ENCODE peak calls at places on chromosomes 2 and 18, in nine cellular contexts. L is cardiac fibroblast, N is thoracic aorta, W is epithelial cell of esophagus, E is PC-9, H is esophagus squamous epithelium, Y is prostate gland, V is right cardiac atrium, S is astrocyte of the cerebellum. J is an unnamed sample.

GRCh38 chr2:39437522-39438296 is 624 bp upstream of the MAP4K3 start:
- DNase-seq in L (peak), N (no peak), W (peak), E (peak), H (no peak), Y (peak), V (peak), S (no peak), J (peak)

GRCh38 chr2:213455316-213456008 is 171.2 kb downstream of the SPAG16 start:
- DNase-seq in L (no peak), N (no peak), W (no peak), E (no peak), H (no peak), Y (no peak), V (peak), S (no peak), J (no peak)

GRCh38 chr2:226447338-226447885 is 352.2 kb downstream of the IRS1 start:
- DNase-seq in L (peak), N (no peak), W (peak), E (no peak), H (no peak), Y (no peak), V (no peak), S (no peak), J (peak)

GRCh38 chr18:13548944-13549878 is 177.1 kb downstream of the FAM210A start:
- DNase-seq in L (no peak), N (no peak), W (no peak), E (no peak), H (no peak), Y (peak), V (peak), S (no peak), J (no peak)

GRCh38 chr18:55555628-55556027 is 32.4 kb downstream of the TCF4 start:
- DNase-seq in L (no peak), N (no peak), W (no peak), E (no peak), H (no peak), Y (no peak), V (no peak), S (no peak), J (no peak)

GRCh38 chr18:22193466-22193865 is 24.1 kb downstream of the GATA6 start:
- DNase-seq in L (peak), N (no peak), W (no peak), E (no peak), H (no peak), Y (no peak), V (peak), S (no peak), J (peak)

GRCh38 chr2:102258386-102259074 is 52.8 kb upstream of the IL1RL1 start:
- DNase-seq in L (peak), N (no peak), W (peak), E (peak), H (no peak), Y (no peak), V (no peak), S (peak), J (peak)

GRCh38 chr2:176614049-176614448 is 344.8 kb downstream of the MTX2 start:
- DNase-seq in L (no peak), N (no peak), W (no peak), E (no peak), H (no peak), Y (no peak), V (no peak), S (no peak), J (no peak)

GRCh38 chr18:26052497-26052896 is 37.9 kb downstream of the SS18 start:
- DNase-seq in L (peak), N (no peak), W (peak), E (no peak), H (no peak), Y (no peak), V (no peak), S (no peak), J (no peak)

GRCh38 chr2:112141623-112142001 is 3.4 kb downstream of the FBLN7 start:
- DNase-seq in L (no peak), N (no peak), W (no peak), E (no peak), H (no peak), Y (no peak), V (no peak), S (no peak), J (peak)

GRCh38 chr2:112140413-112140802 is 2.2 kb downstream of the FBLN7 start:
- DNase-seq in L (no peak), N (no peak), W (no peak), E (no peak), H (no peak), Y (no peak), V (no peak), S (no peak), J (no peak)

GRCh38 chr2:112143150-112143549 is 5.0 kb downstream of the FBLN7 start:
- DNase-seq in L (no peak), N (no peak), W (no peak), E (no peak), H (no peak), Y (no peak), V (no peak), S (no peak), J (no peak)

GRCh38 chr2:112142525-112143078 is 4.4 kb downstream of the FBLN7 start:
- DNase-seq in L (no peak), N (no peak), W (no peak), E (no peak), H (no peak), Y (no peak), V (no peak), S (no peak), J (no peak)

GRCh38 chr2:112140899-112141622 is 2.9 kb downstream of the FBLN7 start:
- DNase-seq in L (no peak), N (no peak), W (no peak), E (no peak), H (no peak), Y (no peak), V (no peak), S (no peak), J (no peak)
- H3K4me3 ChIP-seq in L (no peak), N (no peak), W (no peak), E (no peak), H (no peak), Y (no peak), V (no peak), S (no peak), J (no peak)

GRCh38 chr2:53859354-53860159 is at the start of gene GPR75:
- DNase-seq in L (peak), N (no peak), W (peak), E (no peak), H (no peak), Y (peak), V (peak), S (no peak), J (peak)
- H3K4me3 ChIP-seq in L (peak), N (peak), W (peak), E (no peak), H (peak), Y (peak), V (peak), S (peak), J (peak)

DNA sequence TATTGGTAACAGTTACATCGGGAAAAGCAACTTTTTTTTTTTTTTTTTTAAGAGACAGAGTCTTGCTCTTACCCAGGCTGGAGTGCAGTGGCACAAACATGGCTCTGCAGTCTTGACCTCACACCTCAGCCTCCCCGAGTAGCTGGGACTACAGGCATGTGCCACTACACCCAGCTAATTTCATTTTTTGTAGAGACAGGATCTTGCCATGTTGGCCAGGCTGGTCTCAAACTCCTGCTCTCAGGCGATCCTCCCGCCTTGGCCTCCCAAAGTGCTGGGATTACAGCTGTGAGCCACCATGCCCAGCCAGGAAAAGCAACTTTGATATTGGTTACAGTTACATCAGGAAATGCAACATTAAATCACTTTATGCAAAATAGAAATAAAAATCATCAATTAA is 4.6 kb downstream of the ITGB1BP1 start:
- DNase-seq in L (no peak), N (no peak), W (no peak), E (no peak), H (no peak), Y (no peak), V (no peak), S (no peak), J (no peak)
- H3K4me3 ChIP-seq in L (no peak), N (no peak), W (no peak), E (no peak), H (no peak), Y (no peak), V (no peak), S (no peak), J (no peak)

GRCh38 chr2:81481994-81482368 is 1177.4 kb upstream of the LRRTM1 start:
- DNase-seq in L (no peak), N (no peak), W (no peak), E (no peak), H (no peak), Y (no peak), V (no peak), S (no peak), J (no peak)
- H3K4me3 ChIP-seq in L (no peak), N (no peak), W (no peak), E (peak), H (no peak), Y (no peak), V (no peak), S (no peak), J (no peak)

J was measured in small intestine.